ENCODE peak calls at places on chromosomes 2 and 18, in nine cellular contexts. L is iPS-NIHi11; O is ACHN; C is sigmoid colon; G is mucosa of gallbladder; P is activated naive CD8-positive, alpha-beta T cell treated with anti-CD3 and anti-CD28 coated beads, Interleukin-2, amount 10 ng/mL, durations not matched to agents 7 days and 5 days; U is nucleus accumbens; D is right cardiac atrium; V is Kasumi-1. J is an unnamed sample.

GRCh38 chr18:58860747-58861224 is 3.9 kb upstream of the ZNF532 start:
- DNase-seq in V (no peak), L (no peak), O (no peak), D (no peak), C (no peak), U (no peak), G (no peak), P (no peak), J (no peak)

GRCh38 chr2:71100195-71100964 is 29.6 kb downstream of the MCEE start:
- DNase-seq in P (peak), O (peak), U (no peak), L (peak), D (peak), C (no peak), V (peak), G (peak), J (peak)

GRCh38 chr18:63585988-63586387 is 1.2 kb upstream of the SERPINB13 start:
- DNase-seq in O (no peak), U (no peak), D (no peak), P (no peak), G (no peak), V (peak), C (no peak), L (no peak), J (no peak)

GRCh38 chr2:197075286-197075685 is 148.8 kb upstream of the PGAP1 start:
- DNase-seq in O (no peak), D (no peak), G (no peak), L (no peak), U (no peak), P (no peak), V (no peak), C (no peak), J (no peak)

GRCh38 chr2:151671198-151671597 is 63.1 kb downstream of the NEB start:
- DNase-seq in O (no peak), C (no peak), L (no peak), P (no peak), V (no peak), G (no peak), U (no peak), D (no peak), J (no peak)

GRCh38 chr18:35933982-35934381 is 38.5 kb upstream of the RMP24 start:
- DNase-seq in V (no peak), D (no peak), G (no peak), U (no peak), O (peak), L (no peak), P (no peak), C (no peak), J (no peak)

GRCh38 chr2:159684796-159685195 is 27.5 kb upstream of the MARCHF7 start:
- DNase-seq in L (no peak), O (peak), C (no peak), U (no peak), G (no peak), P (no peak), D (no peak), V (no peak), J (no peak)

GRCh38 chr2:142678164-142678563 is 199.3 kb upstream of the KYNU start:
- DNase-seq in V (no peak), P (no peak), C (no peak), U (no peak), L (no peak), O (no peak), G (no peak), D (no peak), J (no peak)

GRCh38 chr2:190842606-190843104 is 38.0 kb upstream of the GLS start:
- DNase-seq in U (no peak), D (no peak), P (no peak), G (no peak), C (no peak), L (no peak), V (no peak), O (no peak), J (no peak)

GRCh38 chr2:188512456-188512855 is 220.8 kb downstream of the GULP1 start:
- DNase-seq in C (no peak), G (no peak), O (peak), D (no peak), P (no peak), L (no peak), U (no peak), V (peak), J (no peak)

GRCh38 chr2:235541838-235542549 is 48.2 kb downstream of the AGAP1 start:
- DNase-seq in U (no peak), G (no peak), V (no peak), C (no peak), O (no peak), P (no peak), L (no peak), D (no peak), J (no peak)

GRCh38 chr2:160028431-160029269 is 33.8 kb downstream of the PLA2R1 start:
- DNase-seq in U (no peak), G (no peak), P (no peak), L (no peak), D (no peak), V (no peak), O (no peak), C (no peak), J (no peak)

GRCh38 chr18:62644773-62645172 is 70.6 kb upstream of the PHLPP1 start:
- DNase-seq in D (no peak), L (no peak), V (no peak), G (no peak), P (no peak), U (no peak), C (no peak), O (no peak), J (no peak)

GRCh38 chr2:149180226-149180875 is 141.9 kb downstream of the LYPD6B start:
- DNase-seq in L (no peak), P (no peak), C (no peak), U (no peak), D (no peak), O (no peak), V (no peak), G (no peak), J (no peak)

GRCh38 chr2:5077479-5078089 is 614.6 kb upstream of the SOX11 start:
- DNase-seq in U (no peak), G (no peak), D (no peak), V (no peak), P (no peak), O (no peak), L (no peak), C (no peak), J (no peak)

GRCh38 chr2:31534636-31535035 is 46.1 kb downstream of the SRD5A2 start:
- DNase-seq in O (no peak), P (no peak), V (peak), D (no peak), U (no peak), C (no peak), G (no peak), L (no peak), J (no peak)

GRCh38 chr2:41973871-41974270 is 74.0 kb upstream of the PKDCC start:
- DNase-seq in O (no peak), C (no peak), V (no peak), L (no peak), P (no peak), U (no peak), G (no peak), D (no peak), J (no peak)

GRCh38 chr2:176159678-176160250 is 2.7 kb downstream of the HOXD3 start:
- DNase-seq in O (no peak), C (no peak), V (no peak), U (no peak), L (no peak), P (no peak), G (no peak), D (no peak), J (no peak)

GRCh38 chr2:10763461-10763800 is 42.0 kb downstream of the ATP6V1C2 start:
- DNase-seq in O (no peak), U (no peak), D (peak), L (no peak), G (no peak), P (no peak), V (no peak), C (no peak), J (no peak)

GRCh38 chr2:25521665-25522387 is 151.6 kb downstream of the DTNB start:
- DNase-seq in L (peak), U (no peak), G (peak), C (no peak), V (peak), O (peak), D (no peak), P (no peak), J (no peak)